ENCODE peak calls at places on chromosomes 11 and 22, in eight cellular contexts. L, W, B, V, M, T, N and E are unnamed samples.

GRCh38 chr22:50115693-50116092 is 25.9 kb downstream of the MOV10L1 start:
- DNase-seq in L (no peak), W (no peak), B (no peak), V (peak), M (no peak), T (no peak), N (no peak), E (no peak)

GRCh38 chr11:36326524-36327419 is 30.7 kb downstream of the PRR5L start:
- DNase-seq in L (no peak), W (no peak), B (no peak), V (no peak), M (no peak), T (no peak), N (peak), E (no peak)

GRCh38 chr11:19725379-19726079 is 12.9 kb downstream of the NAV2 start:
- DNase-seq in L (no peak), W (no peak), B (no peak), V (peak), M (no peak), T (no peak), N (peak), E (no peak)

GRCh38 chr22:30667092-30667485 is 586 bp downstream of the DUSP18 start:
- DNase-seq in L (no peak), W (no peak), B (no peak), V (no peak), M (no peak), T (peak), N (no peak), E (no peak)

GRCh38 chr22:20526628-20527355 is 19.4 kb downstream of the MED15 start:
- DNase-seq in L (no peak), W (no peak), B (peak), V (no peak), M (no peak), T (no peak), N (no peak), E (no peak)

GRCh38 chr22:27880778-27881394 is 38.2 kb downstream of the PITPNB start:
- DNase-seq in L (no peak), W (no peak), B (peak), V (peak), M (peak), T (peak), N (peak), E (peak)

GRCh38 chr11:8959546-8960166 is 4.6 kb downstream of the TMEM9B start:
- DNase-seq in L (no peak), W (no peak), B (peak), V (peak), M (peak), T (peak), N (peak), E (peak)

GRCh38 chr11:29334781-29335140 is 682.1 kb downstream of the KCNA4 start:
- DNase-seq in L (no peak), W (no peak), B (no peak), V (no peak), M (no peak), T (no peak), N (no peak), E (no peak)

GRCh38 chr22:42313804-42314581 is 43.5 kb upstream of the TCF20 start:
- DNase-seq in L (peak), W (no peak), B (no peak), V (no peak), M (peak), T (peak), N (peak), E (peak)

GRCh38 chr22:38981005-38981658 is 1.0 kb upstream of the APOBEC3B start:
- DNase-seq in L (no peak), W (no peak), B (peak), V (no peak), M (no peak), T (peak), N (peak), E (no peak)

GRCh38 chr11:120316880-120317688 is 8.0 kb upstream of the TLCD5 start:
- DNase-seq in L (no peak), W (no peak), B (no peak), V (no peak), M (no peak), T (peak), N (peak), E (no peak)

GRCh38 chr22:49334976-49335375 is 492.7 kb downstream of the BRD1 start:
- DNase-seq in L (no peak), W (no peak), B (no peak), V (no peak), M (no peak), T (no peak), N (no peak), E (no peak)

GRCh38 chr11:125389339-125390166 is 106.5 kb downstream of the FEZ1 start:
- DNase-seq in L (peak), W (no peak), B (no peak), V (no peak), M (no peak), T (no peak), N (no peak), E (no peak)

GRCh38 chr11:47394322-47395224 is 13.8 kb upstream of the SLC39A13 start:
- DNase-seq in L (peak), W (peak), B (no peak), V (no peak), M (peak), T (no peak), N (no peak), E (no peak)

GRCh38 chr11:95092549-95093324 is 3.1 kb downstream of the ENDOD1 start:
- DNase-seq in L (peak), W (no peak), B (peak), V (no peak), M (no peak), T (peak), N (peak), E (no peak)

GRCh38 chr11:69382131-69383128 is 88.5 kb downstream of the MYEOV start:
- DNase-seq in L (peak), W (peak), B (no peak), V (no peak), M (no peak), T (no peak), N (peak), E (peak)

GRCh38 chr22:44261861-44262595 is 50.7 kb downstream of the SHISAL1 start:
- DNase-seq in L (peak), W (no peak), B (no peak), V (no peak), M (no peak), T (no peak), N (no peak), E (no peak)

GRCh38 chr11:77120571-77120970 is 7.5 kb upstream of the MYO7A start:
- DNase-seq in L (no peak), W (no peak), B (no peak), V (no peak), M (no peak), T (no peak), N (no peak), E (no peak)

GRCh38 chr22:39103431-39103830 is 6.4 kb downstream of the APOBEC3H start:
- DNase-seq in L (no peak), W (no peak), B (no peak), V (no peak), M (no peak), T (no peak), N (no peak), E (no peak)

GRCh38 chr11:72758304-72758689 is 6.1 kb upstream of the ARAP1 start:
- DNase-seq in L (no peak), W (no peak), B (no peak), V (no peak), M (no peak), T (no peak), N (peak), E (no peak)

GRCh38 chr11:3093281-3094191 is 36.3 kb upstream of the CARS1 start:
- DNase-seq in L (no peak), W (no peak), B (no peak), V (no peak), M (no peak), T (no peak), N (peak), E (peak)

GRCh38 chr11:110079726-110080125 is 13.5 kb upstream of the ZC3H12C start:
- DNase-seq in L (no peak), W (no peak), B (no peak), V (no peak), M (no peak), T (no peak), N (peak), E (no peak)

GRCh38 chr11:16981651-16982194 is 32.5 kb downstream of the PLEKHA7 start:
- DNase-seq in L (no peak), W (no peak), B (no peak), V (peak), M (no peak), T (no peak), N (peak), E (no peak)

GRCh38 chr22:38081941-38082828 is 1.8 kb downstream of the SLC16A8 start:
- DNase-seq in L (no peak), W (no peak), B (no peak), V (no peak), M (no peak), T (no peak), N (no peak), E (no peak)

GRCh38 chr11:74276581-74276980 is 34.9 kb downstream of the P4HA3 start:
- DNase-seq in L (no peak), W (no peak), B (no peak), V (no peak), M (no peak), T (no peak), N (peak), E (no peak)

GRCh38 chr11:14362613-14363012 is 3.6 kb upstream of the RRAS2 start:
- DNase-seq in L (no peak), W (no peak), B (no peak), V (no peak), M (no peak), T (no peak), N (no peak), E (no peak)

GRCh38 chr11:47376543-47377371 is 1.6 kb downstream of the SPI1 start:
- DNase-seq in L (no peak), W (no peak), B (no peak), V (no peak), M (no peak), T (no peak), N (peak), E (no peak)

GRCh38 chr11:106794058-106794457 is 224.2 kb downstream of the GUCY1A2 start:
- DNase-seq in L (no peak), W (no peak), B (no peak), V (no peak), M (no peak), T (no peak), N (no peak), E (no peak)

GRCh38 chr11:117424781-117425180 is 97.1 kb downstream of the CEP164 start:
- DNase-seq in L (peak), W (no peak), B (no peak), V (no peak), M (no peak), T (no peak), N (no peak), E (no peak)

GRCh38 chr11:116582621-116583020 is 190.2 kb downstream of the BUD13 start:
- DNase-seq in L (no peak), W (no peak), B (no peak), V (no peak), M (no peak), T (no peak), N (no peak), E (peak)

GRCh38 chr11:1832989-1833365 is 1.8 kb upstream of the SYT8 start:
- DNase-seq in L (no peak), W (no peak), B (no peak), V (no peak), M (no peak), T (no peak), N (no peak), E (no peak)

GRCh38 chr11:12200359-12201015 is 90.1 kb downstream of the MICAL2 start:
- DNase-seq in L (peak), W (no peak), B (peak), V (peak), M (no peak), T (no peak), N (no peak), E (no peak)

GRCh38 chr11:43567396-43567975 is 113.1 kb upstream of the HSD17B12 start:
- DNase-seq in L (no peak), W (no peak), B (peak), V (no peak), M (no peak), T (peak), N (peak), E (no peak)

GRCh38 chr11:130725417-130726233 is 190.7 kb downstream of the SNX19 start:
- DNase-seq in L (no peak), W (no peak), B (no peak), V (no peak), M (no peak), T (peak), N (no peak), E (no peak)

GRCh38 chr22:24040946-24041345 is 29.8 kb downstream of the CABIN1 start:
- DNase-seq in L (no peak), W (no peak), B (no peak), V (no peak), M (no peak), T (no peak), N (no peak), E (no peak)

GRCh38 chr22:35961480-35961902 is 67.1 kb downstream of the RBFOX2 start:
- DNase-seq in L (no peak), W (no peak), B (peak), V (peak), M (peak), T (peak), N (peak), E (no peak)

GRCh38 chr11:3021125-3021524 is 29.0 kb upstream of the NAP1L4 start:
- DNase-seq in L (peak), W (no peak), B (peak), V (peak), M (peak), T (peak), N (peak), E (peak)